ENCODE peak calls at places on chromosome 1, in eight cellular contexts. O, V, Q, K, Z, I, U and C are unnamed samples.

GRCh38 chr1:9270290-9270900 is 22.3 kb upstream of the SPSB1 start:
- DNase-seq in O (no peak), V (no peak), Q (no peak), K (no peak), Z (peak; percentile 44), I (no peak), U (no peak), C (no peak)

GRCh38 chr1:78145105-78145580 is 99.4 kb downstream of the GIPC2 start:
- DNase-seq in O (peak; percentile 34), V (peak; percentile 52), Q (peak; percentile 41), K (no peak), Z (peak; percentile 52), I (peak; percentile 42), U (peak; percentile 73), C (no peak)

GRCh38 chr1:203103201-203103600 is 17.4 kb upstream of the MYOG start:
- DNase-seq in O (no peak), V (no peak), Q (no peak), K (no peak), Z (no peak), I (no peak), U (no peak), C (peak; percentile 5)

GRCh38 chr1:60108223-60108622 is 34.7 kb upstream of the C1orf87 start:
- DNase-seq in O (no peak), V (no peak), Q (no peak), K (no peak), Z (no peak), I (no peak), U (no peak), C (no peak)

GRCh38 chr1:228273720-228274451 is 66.0 kb downstream of the OBSCN start:
- DNase-seq in O (no peak), V (no peak), Q (no peak), K (no peak), Z (no peak), I (no peak), U (no peak), C (no peak)

GRCh38 chr1:38018864-38019343 is 6.4 kb downstream of the UTP11 start:
- DNase-seq in O (no peak), V (no peak), Q (peak; percentile 1), K (no peak), Z (no peak), I (no peak), U (peak; percentile 53), C (no peak)

GRCh38 chr1:40185951-40186864 is 25.0 kb downstream of the RLF start:
- DNase-seq in O (peak; percentile 13), V (no peak), Q (no peak), K (peak; percentile 20), Z (no peak), I (no peak), U (peak; percentile 32), C (no peak)

GRCh38 chr1:113072757-113073456 is at the start of gene LRIG2:
- DNase-seq in O (peak; percentile 99), V (peak; percentile 98), Q (peak; percentile 98), K (peak; percentile 96), Z (peak; percentile 99), I (peak; percentile 98), U (peak; percentile 100), C (peak; percentile 99)

GRCh38 chr1:97920275-97920831 is 481 bp downstream of the DPYD start:
- DNase-seq in O (no peak), V (no peak), Q (no peak), K (no peak), Z (no peak), I (no peak), U (peak; percentile 29), C (no peak)

GRCh38 chr1:208201241-208201640 is 42.9 kb downstream of the PLXNA2 start:
- DNase-seq in O (no peak), V (peak; percentile 60), Q (no peak), K (no peak), Z (no peak), I (peak; percentile 72), U (no peak), C (peak; percentile 84)

GRCh38 chr1:63873751-63874150 is 99.9 kb downstream of the ROR1 start:
- DNase-seq in O (no peak), V (no peak), Q (no peak), K (no peak), Z (no peak), I (no peak), U (no peak), C (no peak)

GRCh38 chr1:156319664-156320063 is 18.4 kb downstream of the CCT3 start:
- DNase-seq in O (no peak), V (no peak), Q (no peak), K (no peak), Z (no peak), I (no peak), U (peak; percentile 22), C (no peak)

GRCh38 chr1:113804421-113805255 is 7.6 kb downstream of the RSBN1 start:
- DNase-seq in O (no peak), V (peak; percentile 24), Q (no peak), K (no peak), Z (no peak), I (no peak), U (peak; percentile 51), C (no peak)

GRCh38 chr1:116123837-116124533 is 12.8 kb downstream of the MAB21L3 start:
- DNase-seq in O (no peak), V (no peak), Q (no peak), K (no peak), Z (no peak), I (no peak), U (no peak), C (no peak)

GRCh38 chr1:22563671-22564612 is 653 bp downstream of the EPHA8 start:
- DNase-seq in O (no peak), V (no peak), Q (no peak), K (no peak), Z (no peak), I (no peak), U (no peak), C (no peak)

GRCh38 chr1:22567994-22568393 is 4.7 kb downstream of the EPHA8 start:
- DNase-seq in O (no peak), V (no peak), Q (no peak), K (no peak), Z (no peak), I (no peak), U (no peak), C (no peak)

GRCh38 chr1:22557341-22557950 is 5.8 kb upstream of the EPHA8 start:
- DNase-seq in O (no peak), V (no peak), Q (no peak), K (no peak), Z (no peak), I (no peak), U (no peak), C (no peak)

GRCh38 chr1:22567176-22567575 is 3.9 kb downstream of the EPHA8 start:
- DNase-seq in O (no peak), V (no peak), Q (no peak), K (no peak), Z (no peak), I (no peak), U (no peak), C (no peak)

GRCh38 chr1:22562584-22563551 is at the start of gene EPHA8:
- DNase-seq in O (no peak), V (no peak), Q (no peak), K (no peak), Z (no peak), I (no peak), U (no peak), C (no peak)
- H3K4me3 ChIP-seq in O (no peak within 1 kb of the TSS), V (no peak within 1 kb of the TSS), Q (no peak within 1 kb of the TSS), K (no peak within 1 kb of the TSS), Z (peak within 1 kb of the TSS; percentile 18), I (no peak within 1 kb of the TSS), U (peak within 1 kb of the TSS; percentile 29), C (peak within 1 kb of the TSS; percentile 27)

GRCh38 chr1:111658622-111659021 is 39.0 kb downstream of the RAP1A start:
- DNase-seq in O (no peak), V (no peak), Q (no peak), K (no peak), Z (no peak), I (no peak), U (peak; percentile 14), C (no peak)

GRCh38 chr1:111649648-111650047 is 30.1 kb downstream of the RAP1A start:
- DNase-seq in O (no peak), V (no peak), Q (no peak), K (no peak), Z (no peak), I (no peak), U (no peak), C (no peak)

GRCh38 chr1:111656093-111657017 is 36.8 kb downstream of the RAP1A start:
- DNase-seq in O (no peak), V (peak; percentile 34), Q (no peak), K (no peak), Z (no peak), I (peak; percentile 41), U (peak; percentile 65), C (no peak)

GRCh38 chr1:111653695-111654094 is 34.1 kb downstream of the RAP1A start:
- DNase-seq in O (no peak), V (no peak), Q (no peak), K (no peak), Z (no peak), I (no peak), U (no peak), C (no peak)

DNA sequence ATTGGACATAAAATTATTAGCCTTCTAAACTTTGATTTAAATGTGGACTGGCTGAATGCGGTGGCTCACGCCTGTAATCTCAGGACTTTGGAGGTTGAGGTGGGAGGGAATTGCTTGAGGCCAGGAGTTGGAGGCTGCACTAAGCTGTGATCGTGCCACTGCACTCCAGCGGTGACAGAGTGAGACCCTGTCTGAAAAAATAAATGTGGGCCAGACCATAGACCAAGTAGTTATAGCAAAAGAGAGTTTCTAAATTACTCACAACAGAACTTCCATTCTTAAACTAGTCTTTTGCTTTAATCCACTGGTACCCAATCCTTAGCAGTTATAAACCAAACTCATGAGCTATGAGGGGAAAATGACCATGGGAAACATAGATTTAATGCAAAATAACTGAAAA is 35.2 kb downstream of the RAP1A start:
- DNase-seq in O (no peak), V (no peak), Q (no peak), K (no peak), Z (no peak), I (no peak), U (no peak), C (no peak)
- H3K27ac ChIP-seq in O (no peak overlapping the region), V (no peak overlapping the region), Q (no peak overlapping the region), K (no peak overlapping the region), Z (no peak overlapping the region), I (no peak overlapping the region), U (no peak overlapping the region), C (no peak overlapping the region)

GRCh38 chr1:157678721-157679120 is 21.8 kb downstream of the FCRL3 start:
- DNase-seq in O (no peak), V (no peak), Q (no peak), K (no peak), Z (no peak), I (no peak), U (no peak), C (no peak)

GRCh38 chr1:157682710-157683437 is 17.7 kb downstream of the FCRL3 start:
- DNase-seq in O (no peak), V (no peak), Q (no peak), K (no peak), Z (no peak), I (no peak), U (no peak), C (no peak)
- H3K27me3 ChIP-seq in O (no peaks in the 10 kb centered on the region), V (peaks cover 5% of the 10 kb centered on the region), Q (no peaks in the 10 kb centered on the region), K (no peaks in the 10 kb centered on the region), Z (no peaks in the 10 kb centered on the region), I (no peaks in the 10 kb centered on the region), U (no peaks in the 10 kb centered on the region), C (no peaks in the 10 kb centered on the region)

GRCh38 chr1:96882096-96882495 is 160.5 kb downstream of the PTBP2 start:
- DNase-seq in O (no peak), V (no peak), Q (no peak), K (no peak), Z (no peak), I (no peak), U (no peak), C (no peak)

GRCh38 chr1:96886474-96886873 is 164.9 kb downstream of the PTBP2 start:
- DNase-seq in O (no peak), V (no peak), Q (no peak), K (no peak), Z (no peak), I (no peak), U (no peak), C (no peak)

GRCh38 chr1:96887501-96887900 is 165.9 kb downstream of the PTBP2 start:
- DNase-seq in O (no peak), V (no peak), Q (no peak), K (no peak), Z (no peak), I (no peak), U (no peak), C (no peak)
- H3K4me3 ChIP-seq in O (no peak overlapping the region), V (no peak overlapping the region), Q (no peak overlapping the region), K (no peak overlapping the region), Z (no peak overlapping the region), I (no peak overlapping the region), U (no peak overlapping the region), C (no peak overlapping the region)